ENCODE peak calls at places on chromosomes 3 and 15, in four cellular contexts. Q is activated CD8-positive, alpha-beta memory T cell treated with anti-CD3 and anti-CD28 coated beads for 48 hours; W is osteocyte; N is globus pallidus. G is an unnamed sample.

GRCh38 chr3:193743702-193744047 is 150.7 kb downstream of the OPA1 start:
- DNase-seq in Q (no peak), W (peak; percentile 32), N (no peak), G (no peak)

GRCh38 chr3:53843195-53844177 is 2.7 kb downstream of the CHDH start:
- DNase-seq in Q (no peak), W (no peak), N (peak; percentile 53), G (no peak)

GRCh38 chr3:115623414-115623868 is at the start of gene GAP43:
- DNase-seq in Q (no peak), W (no peak), N (peak; percentile 11), G (peak; percentile 68)

GRCh38 chr15:64808785-64809453 is 16.5 kb downstream of the PIF1 start:
- DNase-seq in Q (no peak), W (no peak), N (no peak), G (no peak)

GRCh38 chr15:99454941-99455795 is 110.6 kb upstream of the MEF2A start:
- DNase-seq in Q (no peak), W (peak; percentile 92), N (peak; percentile 26), G (no peak)

GRCh38 chr15:90191344-90191687 is 9.8 kb upstream of the SEMA4B start:
- DNase-seq in Q (no peak), W (no peak), N (peak; percentile 31), G (no peak)

GRCh38 chr3:124163689-124164088 is 171.8 kb upstream of the ROPN1 start:
- DNase-seq in Q (no peak), W (no peak), N (no peak), G (no peak)

GRCh38 chr3:69014022-69014580 is 617 bp upstream of the EOGT start:
- DNase-seq in Q (no peak), W (no peak), N (no peak), G (no peak)

GRCh38 chr15:73156431-73157191 is 104.3 kb downstream of the NEO1 start:
- DNase-seq in Q (no peak), W (no peak), N (no peak), G (no peak)

GRCh38 chr3:114214542-114215341 is 22.6 kb downstream of the ZNF80 start:
- DNase-seq in Q (no peak), W (no peak), N (no peak), G (no peak)

GRCh38 chr3:88195951-88196434 is 46.2 kb downstream of the C3orf38 start:
- DNase-seq in Q (peak; percentile 3), W (no peak), N (no peak), G (no peak)

GRCh38 chr3:196889844-196890243 is 22.1 kb downstream of the SENP5 start:
- DNase-seq in Q (no peak), W (no peak), N (no peak), G (no peak)

GRCh38 chr3:138378331-138378730 is 30.0 kb downstream of the MRAS start:
- DNase-seq in Q (no peak), W (no peak), N (no peak), G (no peak)

GRCh38 chr3:129985113-129985512 is 10.6 kb downstream of the TRH start:
- DNase-seq in Q (no peak), W (no peak), N (no peak), G (no peak)

GRCh38 chr3:179921500-179921899 is 115.2 kb downstream of the PEX5L start:
- DNase-seq in Q (no peak), W (no peak), N (peak; percentile 84), G (no peak)

GRCh38 chr3:123632161-123632655 is 47.4 kb upstream of the HACD2 start:
- DNase-seq in Q (no peak), W (no peak), N (no peak), G (no peak)